ENCODE peak calls at places on chromosome 22, in four cellular contexts. K is astrocyte of the spinal cord, C is fibroblast of lung, N is GM12865. A is an unnamed sample.

GRCh38 chr22:26949193-26949592 is 291.8 kb downstream of the MIAT start:
- DNase-seq in K (no peak), C (peak; percentile 12), N (peak; percentile 12), A (peak; percentile 1)

GRCh38 chr22:19470010-19470409 is 9.0 kb downstream of the UFD1 start:
- DNase-seq in K (no peak), C (no peak), N (no peak), A (no peak)

GRCh38 chr22:47197735-47198500 is 435.5 kb downstream of the TBC1D22A start:
- DNase-seq in K (no peak), C (no peak), N (no peak), A (no peak)

GRCh38 chr22:23078462-23078787 is 8.1 kb downstream of the GNAZ start:
- DNase-seq in K (no peak), C (no peak), N (no peak), A (no peak)

GRCh38 chr22:46754110-46754799 is 8.2 kb upstream of the TBC1D22A start:
- DNase-seq in K (peak; percentile 98), C (peak; percentile 93), N (peak; percentile 77), A (peak; percentile 99)

GRCh38 chr22:20579273-20580120 is 72.1 kb downstream of the MED15 start:
- DNase-seq in K (no peak), C (no peak), N (no peak), A (no peak)

GRCh38 chr22:42344391-42344861 is 74.0 kb upstream of the TCF20 start:
- DNase-seq in K (peak; percentile 64), C (peak; percentile 17), N (no peak), A (peak; percentile 6)

GRCh38 chr22:46267431-46268279 is at the start of gene TTC38:
- DNase-seq in K (peak; percentile 78), C (peak; percentile 78), N (peak; percentile 79), A (peak; percentile 66)

GRCh38 chr22:33357894-33358440 is 299.8 kb upstream of the SYN3 start:
- DNase-seq in K (no peak), C (no peak), N (no peak), A (no peak)

GRCh38 chr22:26529345-26529744 is 17.1 kb upstream of the TFIP11 start:
- DNase-seq in K (no peak), C (peak; percentile 71), N (no peak), A (no peak)

GRCh38 chr22:17633217-17633997 is 4.9 kb upstream of the ATP6V1E1 start:
- DNase-seq in K (peak; percentile 65), C (peak; percentile 22), N (no peak), A (peak; percentile 54)

GRCh38 chr22:20424937-20425587 is 12.6 kb downstream of the SCARF2 start:
- DNase-seq in K (peak; percentile 67), C (no peak), N (no peak), A (peak; percentile 24)

GRCh38 chr22:26853071-26853470 is 195.7 kb downstream of the MIAT start:
- DNase-seq in K (no peak), C (no peak), N (no peak), A (no peak)

GRCh38 chr22:40276877-40277823 is 69.2 kb upstream of the ADSL start:
- DNase-seq in K (peak; percentile 60), C (peak; percentile 65), N (no peak), A (no peak)
- H3K4me3 ChIP-seq in K (peak overlapping the region; percentile 41), C (peak overlapping the region; percentile 40), N (peak overlapping the region; percentile 53), A (peak overlapping the region; percentile 44)

GRCh38 chr22:28813772-28814518 is 13.6 kb upstream of the XBP1 start:
- DNase-seq in K (no peak), C (peak; percentile 39), N (no peak), A (no peak)

GRCh38 chr22:28815101-28815500 is 14.7 kb upstream of the XBP1 start:
- DNase-seq in K (no peak), C (no peak), N (no peak), A (no peak)

GRCh38 chr22:28812491-28812890 is 12.1 kb upstream of the XBP1 start:
- DNase-seq in K (no peak), C (no peak), N (no peak), A (no peak)

GRCh38 chr22:28808716-28809355 is 8.5 kb upstream of the XBP1 start:
- DNase-seq in K (no peak), C (no peak), N (no peak), A (no peak)

DNA sequence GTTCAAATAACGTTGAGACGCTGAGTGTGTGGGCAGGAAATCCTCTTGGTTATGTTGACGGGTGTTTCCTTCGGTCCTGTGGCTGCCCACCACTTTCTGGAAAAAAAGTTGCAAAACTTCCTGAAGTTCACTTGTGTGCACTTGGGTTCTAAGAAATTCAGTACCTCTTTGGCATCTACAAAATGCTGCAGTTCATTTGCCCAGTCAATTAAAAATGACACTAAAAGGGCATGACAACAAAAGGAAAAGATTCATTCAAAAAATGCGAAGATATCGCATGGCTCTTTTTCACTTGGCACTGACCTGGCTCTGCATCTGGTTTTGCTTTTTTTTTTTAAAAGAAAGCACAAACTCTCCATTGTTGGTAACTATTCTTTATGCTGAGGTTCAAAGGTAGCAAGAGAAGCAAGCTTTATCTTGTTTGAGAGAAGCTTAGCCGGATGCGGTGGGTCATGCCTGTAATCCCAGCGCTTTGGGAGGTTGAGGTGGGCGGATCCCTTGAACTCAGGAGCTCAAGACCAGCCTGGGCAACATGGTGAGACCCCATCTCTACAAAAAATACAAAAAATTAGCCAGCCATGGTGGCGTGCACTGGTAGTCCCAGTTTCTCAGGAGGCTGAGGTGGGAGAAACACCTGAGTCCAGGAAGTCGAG is 10.6 kb upstream of the XBP1 start:
- DNase-seq in K (no peak), C (no peak), N (no peak), A (no peak)
- H3K4me3 ChIP-seq in K (no peak overlapping the region), C (no peak overlapping the region), N (no peak overlapping the region), A (no peak overlapping the region)

DNA sequence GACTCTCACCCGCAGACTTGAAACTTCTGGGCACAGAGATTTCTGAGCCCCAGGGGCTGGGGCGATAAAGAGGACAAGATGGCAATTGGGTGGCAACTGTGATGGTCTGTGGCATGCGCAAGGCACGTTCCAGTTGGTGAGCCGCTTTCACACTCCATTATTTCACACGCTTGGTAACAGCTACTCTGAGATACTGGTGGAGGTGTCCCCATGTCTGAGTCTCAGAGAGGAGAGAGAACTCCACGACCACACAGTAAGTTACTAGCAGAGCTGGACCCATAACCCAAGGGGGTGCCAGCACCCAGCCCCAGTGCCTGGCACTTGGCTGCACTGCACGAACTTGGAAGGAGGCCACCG is 6.0 kb upstream of the KCNJ4 start:
- DNase-seq in K (no peak), C (no peak), N (no peak), A (no peak)
- H3K4me3 ChIP-seq in K (no peak overlapping the region), C (no peak overlapping the region), N (no peak overlapping the region), A (no peak overlapping the region)

GRCh38 chr22:44028091-44028490 is 4.0 kb downstream of the PARVB start:
- DNase-seq in K (no peak), C (no peak), N (no peak), A (no peak)

GRCh38 chr22:44025171-44026065 is 1.3 kb downstream of the PARVB start:
- DNase-seq in K (no peak), C (no peak), N (peak; percentile 95), A (no peak)

GRCh38 chr22:44026630-44027511 is 2.8 kb downstream of the PARVB start:
- DNase-seq in K (peak; percentile 44), C (peak; percentile 57), N (peak; percentile 96), A (peak; percentile 84)

GRCh38 chr22:44024288-44024908 is at the start of gene PARVB:
- DNase-seq in K (no peak), C (no peak), N (peak; percentile 54), A (no peak)

GRCh38 chr22:44026066-44026629 is 2.0 kb downstream of the PARVB start:
- DNase-seq in K (no peak), C (no peak), N (peak; percentile 37), A (no peak)
- H3K4me3 ChIP-seq in K (no peak overlapping the region), C (no peak overlapping the region), N (peak overlapping the region; percentile 79), A (peak overlapping the region; percentile 15)

DNA sequence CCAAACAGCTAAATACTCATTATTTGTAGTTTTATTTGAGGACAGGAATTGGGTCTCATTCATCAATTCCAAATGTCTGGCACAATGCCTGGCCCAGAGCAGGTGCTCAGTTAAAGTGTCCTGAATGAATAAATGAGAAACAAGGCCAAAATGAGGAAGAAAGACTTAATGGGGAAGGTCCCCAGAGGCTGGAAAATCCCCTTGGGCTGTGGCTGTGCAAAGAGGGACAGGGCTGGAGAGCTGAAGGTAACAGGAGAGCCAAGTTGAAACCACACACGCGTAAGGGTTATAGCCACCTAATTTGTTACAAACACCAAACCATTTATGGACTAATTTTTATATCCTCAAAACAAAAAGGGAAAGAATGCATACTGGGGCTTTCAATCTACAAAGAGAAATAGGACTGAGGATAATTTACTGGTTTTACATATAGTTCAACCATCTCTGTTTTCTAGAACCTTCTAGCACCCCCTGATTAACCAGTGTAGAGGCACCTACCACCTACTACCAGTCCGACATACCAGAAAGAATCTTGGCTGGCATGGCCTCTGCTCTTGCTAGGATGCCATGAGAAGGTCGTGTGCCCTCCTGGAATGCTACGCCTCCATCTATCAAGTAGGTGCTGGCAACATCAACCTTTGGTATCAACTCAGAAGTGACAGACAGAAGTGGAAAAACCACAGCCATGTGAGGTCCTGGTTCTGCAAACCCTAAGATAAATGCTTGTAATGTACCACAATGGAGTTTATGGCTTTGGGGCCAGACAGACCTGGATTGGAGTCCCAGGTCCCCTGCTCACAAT is 28.4 kb downstream of the MYH9 start:
- DNase-seq in K (no peak), C (no peak), N (peak; percentile 82), A (no peak)
- H3K4me3 ChIP-seq in K (no peak overlapping the region), C (no peak overlapping the region), N (no peak overlapping the region), A (no peak overlapping the region)

GRCh38 chr22:45212306-45212709 is 28.4 kb downstream of the KIAA0930 start:
- DNase-seq in K (peak; percentile 93), C (peak; percentile 90), N (no peak), A (peak; percentile 91)

GRCh38 chr22:45211848-45212247 is 28.8 kb downstream of the KIAA0930 start:
- DNase-seq in K (no peak), C (no peak), N (no peak), A (no peak)

GRCh38 chr22:45210577-45211431 is 29.9 kb downstream of the KIAA0930 start:
- DNase-seq in K (no peak), C (no peak), N (no peak), A (no peak)

GRCh38 chr22:45211435-45211834 is 29.3 kb downstream of the KIAA0930 start:
- DNase-seq in K (no peak), C (no peak), N (no peak), A (no peak)

DNA sequence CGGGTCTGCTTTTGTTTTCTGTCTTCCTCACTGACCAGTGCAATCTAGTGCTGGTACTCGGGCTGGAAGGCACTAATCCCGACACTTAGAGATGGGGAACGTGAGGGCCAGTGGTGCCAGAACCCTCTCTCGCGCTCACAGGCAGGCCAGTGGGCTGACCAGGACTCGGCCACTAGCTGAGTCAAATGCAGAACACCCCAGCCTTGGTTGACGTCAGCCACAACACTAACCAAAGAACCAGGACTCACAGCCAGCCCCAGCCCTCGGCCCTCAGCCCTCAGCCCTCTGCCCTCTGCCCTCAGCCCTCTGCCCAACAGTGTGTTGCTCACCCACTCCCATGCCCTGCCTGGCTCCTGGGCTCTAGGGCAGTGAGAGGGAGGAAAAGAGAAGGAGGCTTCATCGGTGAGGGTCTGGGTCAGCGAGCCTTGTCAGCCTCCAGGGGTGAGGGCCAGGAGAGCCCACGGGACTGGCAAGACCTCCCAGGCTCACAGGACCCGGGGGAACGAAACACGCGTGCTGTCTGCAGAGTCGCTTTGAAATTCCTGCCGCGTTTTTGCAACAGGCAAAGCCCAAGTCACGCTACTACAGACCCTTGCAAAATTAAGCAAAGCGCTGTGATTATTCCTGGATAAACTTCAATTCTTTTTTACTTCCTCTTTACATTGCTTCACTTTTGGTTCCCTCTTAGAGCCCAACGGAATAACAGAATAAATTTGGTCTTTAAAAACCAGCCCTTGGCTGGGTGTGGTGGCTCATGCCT is 27.5 kb downstream of the KIAA0930 start:
- DNase-seq in K (peak; percentile 53), C (peak; percentile 66), N (no peak), A (peak; percentile 70)
- H3K4me3 ChIP-seq in K (peak overlapping the region; percentile 23), C (peak overlapping the region; percentile 27), N (no peak overlapping the region), A (peak overlapping the region; percentile 41)

GRCh38 chr22:49513358-49513851 is 314.3 kb downstream of the BRD1 start:
- DNase-seq in K (no peak), C (no peak), N (no peak), A (no peak)
- H3K4me3 ChIP-seq in K (no peak overlapping the region), C (no peak overlapping the region), N (no peak overlapping the region), A (no peak overlapping the region)